ENCODE peak calls at places on chromosome 13, in five cellular contexts. D is stimulated activated CD8-positive, alpha-beta memory T cell treated with anti-CD3 and anti-CD28 coated beads, Interleukin-7, amount 100 ng/mL, for 48 hours; W is coronary artery; V is H9; L is stimulated activated CD4-positive, alpha-beta T cell treated with anti-CD3 and anti-CD28 coated beads, Interleukin-1b, Interleukin-23, amount 100 ng/mL, for 48 hours. M is an unnamed sample.

GRCh38 chr13:83221813-83222241 is 660.4 kb downstream of the SLITRK1 start:
- DNase-seq in L (no peak), D (no peak), W (no peak), V (no peak), M (no peak)

GRCh38 chr13:50171585-50172282 is 156.5 kb downstream of the KCNRG start:
- DNase-seq in W (no peak), D (no peak), V (no peak), L (no peak), M (no peak)

GRCh38 chr13:107210216-107211010 is 642.5 kb upstream of the ARGLU1 start:
- DNase-seq in W (no peak), D (no peak), V (no peak), L (no peak), M (no peak)

GRCh38 chr13:112246731-112247470 is 129.3 kb upstream of the SPACA7 start:
- DNase-seq in D (no peak), L (no peak), V (no peak), W (no peak), M (peak; percentile 36)

GRCh38 chr13:75181906-75182305 is 300.1 kb downstream of the TBC1D4 start:
- DNase-seq in V (no peak), D (no peak), W (no peak), L (no peak), M (no peak)

GRCh38 chr13:28574617-28575142 is 79.8 kb upstream of the FLT1 start:
- DNase-seq in V (no peak), D (peak; percentile 40), L (peak; percentile 62), W (no peak), M (no peak)

GRCh38 chr13:89584058-89584457 is 1763.4 kb upstream of the MIR17HG start:
- DNase-seq in L (no peak), V (no peak), W (no peak), D (no peak), M (no peak)

GRCh38 chr13:29679357-29680050 is 84.0 kb upstream of the SLC7A1 start:
- DNase-seq in V (no peak), D (no peak), L (no peak), W (no peak), M (no peak)

GRCh38 chr13:20124303-20124702 is 36.5 kb downstream of the GJA3 start:
- DNase-seq in D (no peak), V (peak; percentile 1), L (no peak), W (peak; percentile 5), M (peak; percentile 19)

GRCh38 chr13:75838366-75839017 is 202.4 kb downstream of the LMO7 start:
- DNase-seq in D (no peak), L (no peak), V (no peak), W (no peak), M (no peak)

GRCh38 chr13:75929074-75929473 is 292.9 kb downstream of the LMO7 start:
- DNase-seq in L (no peak), V (no peak), W (no peak), D (no peak), M (no peak)

GRCh38 chr13:47135800-47136658 is 239.2 kb upstream of the HTR2A start:
- DNase-seq in W (no peak), L (no peak), D (no peak), V (no peak), M (no peak)

GRCh38 chr13:89474432-89474831 is 1803.3 kb downstream of the SLITRK5 start:
- DNase-seq in D (no peak), W (no peak), V (no peak), L (no peak), M (no peak)

GRCh38 chr13:33761744-33762143 is 56.2 kb upstream of the RFC3 start:
- DNase-seq in D (no peak), W (no peak), L (no peak), V (peak; percentile 30), M (peak; percentile 67)

GRCh38 chr13:63605962-63606361 is 2190.3 kb upstream of the PCDH20 start:
- DNase-seq in V (no peak), W (no peak), L (no peak), D (no peak), M (no peak)

GRCh38 chr13:51453308-51453958 is 597 bp upstream of the INTS6 start:
- DNase-seq in L (peak; percentile 75), V (no peak), W (no peak), D (peak; percentile 64), M (peak; percentile 88)

GRCh38 chr13:110312669-110313031 is 5.6 kb downstream of the COL4A2 start:
- DNase-seq in L (no peak), D (no peak), W (peak; percentile 76), V (peak; percentile 17), M (no peak)

GRCh38 chr13:86185107-86185506 is 385.9 kb upstream of the SLITRK6 start:
- DNase-seq in D (no peak), L (no peak), V (no peak), W (no peak), M (no peak)

GRCh38 chr13:25288966-25289365 is 1.7 kb upstream of the MTMR6 start:
- DNase-seq in D (no peak), V (no peak), L (no peak), W (no peak), M (no peak)

GRCh38 chr13:108961542-108962125 is 332.2 kb downstream of the MYO16 start:
- DNase-seq in V (no peak), D (no peak), W (no peak), L (no peak), M (no peak)

GRCh38 chr13:63909726-63910125 is 2494.1 kb upstream of the PCDH20 start:
- DNase-seq in W (no peak), D (no peak), V (no peak), L (no peak), M (no peak)

GRCh38 chr13:102530751-102531150 is 66.0 kb upstream of the TPP2 start:
- DNase-seq in D (no peak), V (no peak), L (no peak), W (no peak), M (no peak)

GRCh38 chr13:48653074-48654054 is at the start of gene CYSLTR2:
- DNase-seq in V (no peak), W (no peak), D (no peak), L (no peak), M (no peak)

GRCh38 chr13:73822671-73823592 is 311.3 kb downstream of the KLF12 start:
- DNase-seq in V (no peak), L (no peak), W (no peak), D (no peak), M (no peak)

GRCh38 chr13:45718063-45718462 is 15.9 kb downstream of the CBY2 start:
- DNase-seq in L (no peak), W (no peak), V (peak; percentile 41), D (no peak), M (no peak)

GRCh38 chr13:50969691-50970090 is 60.1 kb downstream of the RNASEH2B start:
- DNase-seq in D (no peak), L (no peak), V (peak; percentile 77), W (no peak), M (peak; percentile 48)

GRCh38 chr13:76719955-76720354 is 166.2 kb downstream of the KCTD12 start:
- DNase-seq in W (no peak), V (no peak), L (no peak), D (no peak), M (no peak)

GRCh38 chr13:42968906-42969305 is 23.1 kb downstream of the EPSTI1 start:
- DNase-seq in D (no peak), L (no peak), V (peak; percentile 77), W (no peak), M (no peak)

GRCh38 chr13:113125506-113126264 is 3.1 kb downstream of the F10 start:
- DNase-seq in W (peak; percentile 63), L (no peak), V (no peak), D (no peak), M (peak; percentile 27)

GRCh38 chr13:110953833-110954532 is 39.1 kb upstream of the ANKRD10 start:
- DNase-seq in V (no peak), W (no peak), D (no peak), L (no peak), M (no peak)

GRCh38 chr13:22027561-22027960 is 356.7 kb downstream of the FGF9 start:
- DNase-seq in V (no peak), D (no peak), L (no peak), W (no peak), M (no peak)

GRCh38 chr13:105817011-105817410 is 718.5 kb downstream of the EFNB2 start:
- DNase-seq in V (peak; percentile 67), L (no peak), D (no peak), W (no peak), M (no peak)

GRCh38 chr13:99758465-99759162 is 213.0 kb downstream of the ZIC5 start:
- DNase-seq in D (no peak), W (no peak), V (no peak), L (no peak), M (no peak)

GRCh38 chr13:27372896-27373295 is 51.5 kb upstream of the GTF3A start:
- DNase-seq in W (no peak), D (no peak), V (no peak), L (no peak), M (no peak)

GRCh38 chr13:61370520-61370919 is 45.1 kb downstream of the PCDH20 start:
- DNase-seq in L (no peak), V (no peak), D (no peak), W (no peak), M (no peak)

GRCh38 chr13:23741879-23742510 is 147.2 kb downstream of the MIPEP start:
- DNase-seq in V (peak; percentile 66), W (no peak), D (no peak), L (no peak), M (no peak)

GRCh38 chr13:20144141-20144850 is 16.6 kb downstream of the GJA3 start:
- DNase-seq in V (no peak), W (peak; percentile 61), D (no peak), L (no peak), M (no peak)

GRCh38 chr13:32224916-32225315 is 90.2 kb downstream of the ZAR1L start:
- DNase-seq in L (no peak), D (no peak), V (no peak), W (no peak), M (no peak)

GRCh38 chr13:59182241-59182640 is 981.5 kb downstream of the DIAPH3 start:
- DNase-seq in D (no peak), W (no peak), V (no peak), L (no peak), M (no peak)